ENCODE peak calls at places on chromosomes 4 and X, in five cellular contexts. One of them, this sample, is unnamed.

GRCh38 chr4:159071178-159071968 is 31.5 kb upstream of the RAPGEF2 start:
- DNase-seq in upper lobe of right lung: no peak
- DNase-seq in activated naive CD8-positive, alpha-beta T cell treated with anti-CD3 and anti-CD28 coated beads for 36 hours: no peak
- DNase-seq in mucosa of descending colon: no peak
- DNase-seq in activated naive CD4-positive, alpha-beta T cell treated with anti-CD3 and anti-CD28 coated beads for 36 hours: no peak
- DNase-seq in this sample: no peak

GRCh38 chrX:108732630-108733321 is 3.6 kb downstream of the IRS4 start:
- DNase-seq in upper lobe of right lung: no peak
- DNase-seq in activated naive CD8-positive, alpha-beta T cell treated with anti-CD3 and anti-CD28 coated beads for 36 hours: no peak
- DNase-seq in mucosa of descending colon: no peak
- DNase-seq in activated naive CD4-positive, alpha-beta T cell treated with anti-CD3 and anti-CD28 coated beads for 36 hours: no peak
- DNase-seq in this sample: no peak

GRCh38 chrX:132636080-132636479 is 147.2 kb upstream of the MBNL3 start:
- DNase-seq in upper lobe of right lung: no peak
- DNase-seq in activated naive CD8-positive, alpha-beta T cell treated with anti-CD3 and anti-CD28 coated beads for 36 hours: no peak
- DNase-seq in mucosa of descending colon: no peak
- DNase-seq in activated naive CD4-positive, alpha-beta T cell treated with anti-CD3 and anti-CD28 coated beads for 36 hours: no peak
- DNase-seq in this sample: no peak

GRCh38 chr4:8182858-8183725 is 16.0 kb upstream of the SH3TC1 start:
- DNase-seq in upper lobe of right lung: peak
- DNase-seq in activated naive CD8-positive, alpha-beta T cell treated with anti-CD3 and anti-CD28 coated beads for 36 hours: no peak
- DNase-seq in mucosa of descending colon: peak
- DNase-seq in activated naive CD4-positive, alpha-beta T cell treated with anti-CD3 and anti-CD28 coated beads for 36 hours: no peak
- DNase-seq in this sample: peak

GRCh38 chrX:720858-721257 is 90.3 kb downstream of the SHOX start:
- DNase-seq in upper lobe of right lung: no peak
- DNase-seq in activated naive CD8-positive, alpha-beta T cell treated with anti-CD3 and anti-CD28 coated beads for 36 hours: no peak
- DNase-seq in mucosa of descending colon: no peak
- DNase-seq in activated naive CD4-positive, alpha-beta T cell treated with anti-CD3 and anti-CD28 coated beads for 36 hours: no peak
- DNase-seq in this sample: no peak

GRCh38 chr4:124997907-124998306 is 285.4 kb upstream of the ANKRD50 start:
- DNase-seq in upper lobe of right lung: no peak
- DNase-seq in activated naive CD8-positive, alpha-beta T cell treated with anti-CD3 and anti-CD28 coated beads for 36 hours: no peak
- DNase-seq in mucosa of descending colon: no peak
- DNase-seq in activated naive CD4-positive, alpha-beta T cell treated with anti-CD3 and anti-CD28 coated beads for 36 hours: no peak
- DNase-seq in this sample: no peak

GRCh38 chr4:121822796-121823504 is 733 bp downstream of the CCNA2 start:
- DNase-seq in upper lobe of right lung: no peak
- DNase-seq in activated naive CD8-positive, alpha-beta T cell treated with anti-CD3 and anti-CD28 coated beads for 36 hours: peak
- DNase-seq in mucosa of descending colon: peak
- DNase-seq in activated naive CD4-positive, alpha-beta T cell treated with anti-CD3 and anti-CD28 coated beads for 36 hours: peak
- DNase-seq in this sample: peak

GRCh38 chr4:104475652-104476051 is 19.0 kb downstream of the CXXC4 start:
- DNase-seq in upper lobe of right lung: no peak
- DNase-seq in activated naive CD8-positive, alpha-beta T cell treated with anti-CD3 and anti-CD28 coated beads for 36 hours: no peak
- DNase-seq in mucosa of descending colon: no peak
- DNase-seq in activated naive CD4-positive, alpha-beta T cell treated with anti-CD3 and anti-CD28 coated beads for 36 hours: no peak
- DNase-seq in this sample: no peak

GRCh38 chrX:119646515-119646914 is 40.3 kb upstream of the NKRF start:
- DNase-seq in upper lobe of right lung: no peak
- DNase-seq in activated naive CD8-positive, alpha-beta T cell treated with anti-CD3 and anti-CD28 coated beads for 36 hours: peak
- DNase-seq in mucosa of descending colon: no peak
- DNase-seq in activated naive CD4-positive, alpha-beta T cell treated with anti-CD3 and anti-CD28 coated beads for 36 hours: peak
- DNase-seq in this sample: no peak

This sample was measured in erythroblast.